ENCODE peak calls at places on chromosome 2, in four cellular contexts. X, S, K and A are unnamed samples.

GRCh38 chr2:25255745-25256485 is 85.8 kb downstream of the DNMT3A start:
- DNase-seq in X (no peak), S (no peak), K (no peak), A (no peak)

GRCh38 chr2:203682688-203683130 is 23.7 kb upstream of the CD28 start:
- DNase-seq in X (peak), S (no peak), K (no peak), A (no peak)

GRCh38 chr2:9401059-9401547 is 22.2 kb downstream of the ITGB1BP1 start:
- DNase-seq in X (no peak), S (no peak), K (no peak), A (no peak)

GRCh38 chr2:168550670-168551069 is 94.6 kb downstream of the CERS6 start:
- DNase-seq in X (no peak), S (no peak), K (peak), A (no peak)

GRCh38 chr2:43129676-43130547 is 96.5 kb downstream of the ZFP36L2 start:
- DNase-seq in X (peak), S (no peak), K (peak), A (no peak)

GRCh38 chr2:172230783-172231446 is 128.2 kb upstream of the DLX2 start:
- DNase-seq in X (peak), S (peak), K (no peak), A (no peak)

GRCh38 chr2:40087927-40088326 is 308.9 kb upstream of the THUMPD2 start:
- DNase-seq in X (no peak), S (no peak), K (no peak), A (no peak)

GRCh38 chr2:88159955-88160415 is 10.2 kb upstream of the THNSL2 start:
- DNase-seq in X (peak), S (peak), K (peak), A (no peak)

GRCh38 chr2:148565272-148565894 is 79.2 kb upstream of the EPC2 start:
- DNase-seq in X (peak), S (no peak), K (peak), A (no peak)

GRCh38 chr2:52597361-52597760 is 1170.2 kb upstream of the CHAC2 start:
- DNase-seq in X (peak), S (no peak), K (no peak), A (no peak)